ENCODE peak calls at places on chromosome 7, in five cellular contexts. One of them, this sample, is unnamed.

GRCh38 chr7:119197872-119198527 is 973.5 kb downstream of the ANKRD7 start:
- DNase-seq in mammary epithelial cell: peak; percentile 50
- DNase-seq in heart right ventricle: no peak
- DNase-seq in CD8-positive, alpha-beta T cell: no peak
- DNase-seq in hepatocyte: peak; percentile 85
- DNase-seq in this sample: no peak

GRCh38 chr7:2993868-2994267 is 49.8 kb downstream of the CARD11 start:
- DNase-seq in mammary epithelial cell: no peak
- DNase-seq in heart right ventricle: no peak
- DNase-seq in CD8-positive, alpha-beta T cell: no peak
- DNase-seq in hepatocyte: no peak
- DNase-seq in this sample: no peak

GRCh38 chr7:95478139-95479037 is 7.4 kb upstream of the ASB4 start:
- DNase-seq in mammary epithelial cell: no peak
- DNase-seq in heart right ventricle: peak; percentile 14
- DNase-seq in CD8-positive, alpha-beta T cell: no peak
- DNase-seq in hepatocyte: peak; percentile 75
- DNase-seq in this sample: no peak

GRCh38 chr7:44196450-44196872 is 4.3 kb upstream of the YKT6 start:
- DNase-seq in mammary epithelial cell: no peak
- DNase-seq in heart right ventricle: peak; percentile 30
- DNase-seq in CD8-positive, alpha-beta T cell: peak; percentile 26
- DNase-seq in hepatocyte: peak; percentile 75
- DNase-seq in this sample: peak; percentile 21

GRCh38 chr7:81162771-81163525 is 244.1 kb upstream of the SEMA3C start:
- DNase-seq in mammary epithelial cell: peak; percentile 82
- DNase-seq in heart right ventricle: no peak
- DNase-seq in CD8-positive, alpha-beta T cell: no peak
- DNase-seq in hepatocyte: no peak
- DNase-seq in this sample: no peak

GRCh38 chr7:104971290-104972071 is 42.5 kb upstream of the KMT2E start:
- DNase-seq in mammary epithelial cell: peak; percentile 72
- DNase-seq in heart right ventricle: no peak
- DNase-seq in CD8-positive, alpha-beta T cell: no peak
- DNase-seq in hepatocyte: peak; percentile 33
- DNase-seq in this sample: no peak

GRCh38 chr7:36784991-36785940 is 61.0 kb upstream of the AOAH start:
- DNase-seq in mammary epithelial cell: peak; percentile 72
- DNase-seq in heart right ventricle: peak; percentile 51
- DNase-seq in CD8-positive, alpha-beta T cell: peak; percentile 71
- DNase-seq in hepatocyte: no peak
- DNase-seq in this sample: peak; percentile 63

GRCh38 chr7:84700563-84701370 is 486.1 kb downstream of the SEMA3D start:
- DNase-seq in mammary epithelial cell: no peak
- DNase-seq in heart right ventricle: no peak
- DNase-seq in CD8-positive, alpha-beta T cell: no peak
- DNase-seq in hepatocyte: no peak
- DNase-seq in this sample: no peak

GRCh38 chr7:35875292-35875691 is 74.4 kb downstream of the SEPTIN7 start:
- DNase-seq in mammary epithelial cell: no peak
- DNase-seq in heart right ventricle: no peak
- DNase-seq in CD8-positive, alpha-beta T cell: no peak
- DNase-seq in hepatocyte: no peak
- DNase-seq in this sample: no peak

GRCh38 chr7:101173752-101174244 is 6.3 kb downstream of the NAT16 start:
- DNase-seq in mammary epithelial cell: no peak
- DNase-seq in heart right ventricle: no peak
- DNase-seq in CD8-positive, alpha-beta T cell: peak; percentile 65
- DNase-seq in hepatocyte: no peak
- DNase-seq in this sample: no peak

GRCh38 chr7:73557397-73558257 is at the start of gene BCL7B:
- DNase-seq in mammary epithelial cell: peak; percentile 66
- DNase-seq in heart right ventricle: peak; percentile 55
- DNase-seq in CD8-positive, alpha-beta T cell: peak; percentile 73
- DNase-seq in hepatocyte: peak; percentile 92
- DNase-seq in this sample: peak; percentile 91

GRCh38 chr7:22824760-22825159 is 2.1 kb upstream of the TOMM7 start:
- DNase-seq in mammary epithelial cell: no peak
- DNase-seq in heart right ventricle: no peak
- DNase-seq in CD8-positive, alpha-beta T cell: no peak
- DNase-seq in hepatocyte: no peak
- DNase-seq in this sample: no peak

GRCh38 chr7:105940111-105940510 is 23.0 kb upstream of the CDHR3 start:
- DNase-seq in mammary epithelial cell: no peak
- DNase-seq in heart right ventricle: no peak
- DNase-seq in CD8-positive, alpha-beta T cell: no peak
- DNase-seq in hepatocyte: peak; percentile 32
- DNase-seq in this sample: no peak

GRCh38 chr7:27184342-27185012 is 555 bp downstream of the HOXA11 start:
- DNase-seq in mammary epithelial cell: peak; percentile 21
- DNase-seq in heart right ventricle: no peak
- DNase-seq in CD8-positive, alpha-beta T cell: no peak
- DNase-seq in hepatocyte: no peak
- DNase-seq in this sample: peak; percentile 68

GRCh38 chr7:24438232-24438631 is 135.0 kb upstream of the PALS2 start:
- DNase-seq in mammary epithelial cell: no peak
- DNase-seq in heart right ventricle: no peak
- DNase-seq in CD8-positive, alpha-beta T cell: no peak
- DNase-seq in hepatocyte: no peak
- DNase-seq in this sample: no peak

GRCh38 chr7:33932221-33932620 is 26.9 kb downstream of the BMPER start:
- DNase-seq in mammary epithelial cell: no peak
- DNase-seq in heart right ventricle: no peak
- DNase-seq in CD8-positive, alpha-beta T cell: no peak
- DNase-seq in hepatocyte: no peak
- DNase-seq in this sample: no peak

GRCh38 chr7:22718911-22719420 is 8.0 kb upstream of the IL6 start:
- DNase-seq in mammary epithelial cell: no peak
- DNase-seq in heart right ventricle: no peak
- DNase-seq in CD8-positive, alpha-beta T cell: no peak
- DNase-seq in hepatocyte: no peak
- DNase-seq in this sample: no peak

GRCh38 chr7:1086588-1087461 is 1.1 kb upstream of the GPER1 start:
- DNase-seq in mammary epithelial cell: peak; percentile 71
- DNase-seq in heart right ventricle: peak; percentile 79
- DNase-seq in CD8-positive, alpha-beta T cell: peak; percentile 78
- DNase-seq in hepatocyte: peak; percentile 83
- DNase-seq in this sample: peak; percentile 85

GRCh38 chr7:142901426-142902259 is 16.1 kb upstream of the TRPV6 start:
- DNase-seq in mammary epithelial cell: no peak
- DNase-seq in heart right ventricle: no peak
- DNase-seq in CD8-positive, alpha-beta T cell: no peak
- DNase-seq in hepatocyte: no peak
- DNase-seq in this sample: no peak

GRCh38 chr7:73483171-73483570 is 38.9 kb downstream of the BAZ1B start:
- DNase-seq in mammary epithelial cell: no peak
- DNase-seq in heart right ventricle: no peak
- DNase-seq in CD8-positive, alpha-beta T cell: no peak
- DNase-seq in hepatocyte: no peak
- DNase-seq in this sample: no peak

GRCh38 chr7:122429926-122430325 is 125.4 kb upstream of the FEZF1 start:
- DNase-seq in mammary epithelial cell: no peak
- DNase-seq in heart right ventricle: no peak
- DNase-seq in CD8-positive, alpha-beta T cell: no peak
- DNase-seq in hepatocyte: no peak
- DNase-seq in this sample: no peak

GRCh38 chr7:122423591-122423990 is 119.0 kb upstream of the FEZF1 start:
- DNase-seq in mammary epithelial cell: peak; percentile 43
- DNase-seq in heart right ventricle: no peak
- DNase-seq in CD8-positive, alpha-beta T cell: no peak
- DNase-seq in hepatocyte: no peak
- DNase-seq in this sample: no peak

GRCh38 chr7:122430710-122431109 is 126.2 kb upstream of the FEZF1 start:
- DNase-seq in mammary epithelial cell: no peak
- DNase-seq in heart right ventricle: no peak
- DNase-seq in CD8-positive, alpha-beta T cell: no peak
- DNase-seq in hepatocyte: no peak
- DNase-seq in this sample: no peak

GRCh38 chr7:122425731-122426130 is 121.2 kb upstream of the FEZF1 start:
- DNase-seq in mammary epithelial cell: no peak
- DNase-seq in heart right ventricle: no peak
- DNase-seq in CD8-positive, alpha-beta T cell: no peak
- DNase-seq in hepatocyte: no peak
- DNase-seq in this sample: no peak
- H3K4me3 ChIP-seq in mammary epithelial cell: no peak overlapping the region
- H3K4me3 ChIP-seq in heart right ventricle: no peak overlapping the region
- H3K4me3 ChIP-seq in CD8-positive, alpha-beta T cell: no peak overlapping the region
- H3K4me3 ChIP-seq in hepatocyte: no peak overlapping the region
- H3K4me3 ChIP-seq in this sample: no peak overlapping the region

DNA sequence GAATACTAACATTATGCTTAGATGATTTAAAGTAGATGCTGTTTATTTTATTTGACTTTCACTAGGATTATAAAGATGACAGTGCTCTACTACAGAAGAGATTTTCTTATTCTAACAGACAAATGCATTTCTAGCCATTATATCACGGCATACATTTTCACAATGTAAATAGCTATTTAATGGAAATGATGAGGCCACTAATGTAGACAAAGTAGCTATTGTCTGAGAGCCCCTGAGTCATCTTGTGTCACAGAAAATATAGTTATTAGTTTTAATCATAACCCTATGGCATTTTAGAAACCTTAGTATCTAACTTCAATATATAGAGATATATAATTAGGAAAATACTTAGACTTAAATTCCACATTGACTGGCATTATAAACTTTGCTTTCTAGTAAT is 158.0 kb upstream of the AHR start:
- DNase-seq in mammary epithelial cell: peak; percentile 48
- DNase-seq in heart right ventricle: no peak
- DNase-seq in CD8-positive, alpha-beta T cell: no peak
- DNase-seq in hepatocyte: no peak
- DNase-seq in this sample: no peak
- H3K27ac ChIP-seq in mammary epithelial cell: peak overlapping the region; percentile 64
- H3K27ac ChIP-seq in heart right ventricle: no peak overlapping the region
- H3K27ac ChIP-seq in CD8-positive, alpha-beta T cell: no peak overlapping the region
- H3K27ac ChIP-seq in hepatocyte: no peak overlapping the region
- H3K27ac ChIP-seq in this sample: no peak overlapping the region

GRCh38 chr7:79244482-79244881 is 209.0 kb downstream of the MAGI2 start:
- DNase-seq in mammary epithelial cell: no peak
- DNase-seq in heart right ventricle: no peak
- DNase-seq in CD8-positive, alpha-beta T cell: no peak
- DNase-seq in hepatocyte: no peak
- DNase-seq in this sample: no peak

GRCh38 chr7:79240413-79240812 is 213.1 kb downstream of the MAGI2 start:
- DNase-seq in mammary epithelial cell: no peak
- DNase-seq in heart right ventricle: no peak
- DNase-seq in CD8-positive, alpha-beta T cell: no peak
- DNase-seq in hepatocyte: no peak
- DNase-seq in this sample: no peak

GRCh38 chr7:79236352-79237028 is 217.0 kb downstream of the MAGI2 start:
- DNase-seq in mammary epithelial cell: no peak
- DNase-seq in heart right ventricle: no peak
- DNase-seq in CD8-positive, alpha-beta T cell: no peak
- DNase-seq in hepatocyte: no peak
- DNase-seq in this sample: no peak

GRCh38 chr7:79245623-79246249 is 207.7 kb downstream of the MAGI2 start:
- DNase-seq in mammary epithelial cell: no peak
- DNase-seq in heart right ventricle: no peak
- DNase-seq in CD8-positive, alpha-beta T cell: no peak
- DNase-seq in hepatocyte: peak; percentile 17
- DNase-seq in this sample: no peak

DNA sequence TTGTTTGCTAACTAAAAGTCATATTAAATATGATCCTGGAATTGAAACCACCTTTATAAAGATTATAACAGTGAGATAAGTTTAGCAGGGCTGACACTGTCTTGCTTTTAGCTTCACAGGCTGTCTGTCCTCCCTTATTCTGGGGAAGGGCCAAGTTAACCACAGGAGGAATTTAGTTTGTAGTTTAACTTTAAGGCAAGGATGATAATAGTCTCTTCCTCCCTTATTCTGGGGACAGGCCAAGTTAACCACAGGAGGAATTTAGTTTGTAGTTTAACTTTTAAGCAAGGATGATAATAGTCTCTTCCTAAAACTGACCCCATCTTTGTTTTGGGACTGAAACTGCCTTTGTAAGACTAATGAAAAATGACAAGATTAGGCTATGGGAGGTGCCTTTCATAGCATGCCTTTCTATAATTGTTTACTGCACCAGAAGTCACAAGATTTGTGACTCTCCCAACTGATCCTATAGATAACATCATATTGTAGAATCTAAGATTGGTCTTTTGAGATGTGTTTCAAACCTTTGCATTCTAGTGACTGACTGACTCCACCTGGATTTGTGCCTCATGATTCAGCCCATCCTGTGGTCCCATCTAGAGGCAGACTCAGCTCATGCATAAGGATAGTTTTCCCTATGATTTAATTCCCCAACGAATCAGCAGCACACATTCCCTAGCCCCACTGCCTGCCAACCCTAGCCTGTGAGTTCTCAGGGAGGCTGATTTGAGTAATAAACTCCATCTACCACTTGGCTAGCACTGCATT is 212.0 kb downstream of the MAGI2 start:
- DNase-seq in mammary epithelial cell: peak; percentile 23
- DNase-seq in heart right ventricle: no peak
- DNase-seq in CD8-positive, alpha-beta T cell: no peak
- DNase-seq in hepatocyte: no peak
- DNase-seq in this sample: no peak
- TF ChIP-seq CTCF in mammary epithelial cell: peak; percentile 6
- TF ChIP-seq CTCF in heart right ventricle: no peak
- TF ChIP-seq CTCF in CD8-positive, alpha-beta T cell: no peak
- TF ChIP-seq CTCF in hepatocyte: no peak
- TF ChIP-seq CTCF in this sample: no peak

GRCh38 chr7:116673504-116673865 is 1.5 kb downstream of the MET start:
- DNase-seq in mammary epithelial cell: no peak
- DNase-seq in heart right ventricle: no peak
- DNase-seq in CD8-positive, alpha-beta T cell: no peak
- DNase-seq in hepatocyte: no peak
- DNase-seq in this sample: no peak

GRCh38 chr7:116670409-116671036 is 1.5 kb upstream of the MET start:
- DNase-seq in mammary epithelial cell: peak; percentile 37
- DNase-seq in heart right ventricle: no peak
- DNase-seq in CD8-positive, alpha-beta T cell: no peak
- DNase-seq in hepatocyte: peak; percentile 18
- DNase-seq in this sample: no peak

GRCh38 chr7:116672596-116673503 is 854 bp downstream of the MET start:
- DNase-seq in mammary epithelial cell: peak; percentile 60
- DNase-seq in heart right ventricle: peak; percentile 29
- DNase-seq in CD8-positive, alpha-beta T cell: no peak
- DNase-seq in hepatocyte: peak; percentile 35
- DNase-seq in this sample: no peak

GRCh38 chr7:116671111-116671510 is 885 bp upstream of the MET start:
- DNase-seq in mammary epithelial cell: peak; percentile 40
- DNase-seq in heart right ventricle: no peak
- DNase-seq in CD8-positive, alpha-beta T cell: no peak
- DNase-seq in hepatocyte: no peak
- DNase-seq in this sample: no peak

GRCh38 chr7:116671681-116672595 is at the start of gene MET:
- DNase-seq in mammary epithelial cell: peak; percentile 95
- DNase-seq in heart right ventricle: peak; percentile 77
- DNase-seq in CD8-positive, alpha-beta T cell: no peak
- DNase-seq in hepatocyte: peak; percentile 90
- DNase-seq in this sample: peak; percentile 91
- H3K4me3 ChIP-seq in mammary epithelial cell: peak within 1 kb of the TSS; percentile 92
- H3K4me3 ChIP-seq in heart right ventricle: peak within 1 kb of the TSS; percentile 64
- H3K4me3 ChIP-seq in CD8-positive, alpha-beta T cell: no peak within 1 kb of the TSS
- H3K4me3 ChIP-seq in hepatocyte: peak within 1 kb of the TSS; percentile 91
- H3K4me3 ChIP-seq in this sample: peak within 1 kb of the TSS; percentile 54